ENCODE peak calls at places on chromosomes 1 and 21, in seven cellular contexts. C, X, P, D, E, V and K are unnamed samples.

GRCh38 chr1:203038217-203038741 is 12.0 kb downstream of the PPFIA4 start:
- DNase-seq in C (no peak), X (peak; percentile 65), P (peak; percentile 70), D (no peak), E (no peak), V (no peak), K (no peak)

GRCh38 chr1:203521812-203522211 is 27.9 kb downstream of the OPTC start:
- DNase-seq in C (no peak), X (no peak), P (no peak), D (no peak), E (no peak), V (no peak), K (no peak)

GRCh38 chr1:205270764-205271163 is 43.0 kb downstream of the TMCC2 start:
- DNase-seq in C (no peak), X (no peak), P (no peak), D (no peak), E (no peak), V (no peak), K (no peak)

GRCh38 chr1:225882008-225882698 is at the start of gene TMEM63A:
- DNase-seq in C (peak; percentile 96), X (peak; percentile 90), P (peak; percentile 96), D (peak; percentile 83), E (peak; percentile 95), V (peak; percentile 94), K (peak; percentile 96)

GRCh38 chr1:22772054-22772453 is 61.4 kb downstream of the EPHB2 start:
- DNase-seq in C (no peak), X (no peak), P (no peak), D (no peak), E (peak; percentile 92), V (no peak), K (no peak)

GRCh38 chr1:6007318-6008083 is 15.3 kb upstream of the NPHP4 start:
- DNase-seq in C (peak; percentile 22), X (peak; percentile 72), P (no peak), D (no peak), E (no peak), V (peak; percentile 5), K (no peak)

GRCh38 chr1:229203030-229203751 is 67.7 kb upstream of the RAB4A start:
- DNase-seq in C (no peak), X (peak; percentile 90), P (no peak), D (peak; percentile 55), E (no peak), V (peak; percentile 88), K (peak; percentile 90)

GRCh38 chr21:44875341-44875740 is 1.9 kb upstream of the PTTG1IP start:
- DNase-seq in C (no peak), X (peak; percentile 63), P (no peak), D (no peak), E (no peak), V (no peak), K (no peak)

GRCh38 chr1:47675721-47676120 is 237.9 kb downstream of the FOXD2 start:
- DNase-seq in C (no peak), X (no peak), P (no peak), D (no peak), E (no peak), V (no peak), K (no peak)

GRCh38 chr1:8667869-8668595 is 149.4 kb downstream of the RERE start:
- DNase-seq in C (no peak), X (peak; percentile 43), P (no peak), D (no peak), E (peak; percentile 28), V (no peak), K (no peak)

GRCh38 chr1:53326598-53327182 is 1.2 kb downstream of the LRP8 start:
- DNase-seq in C (peak; percentile 54), X (no peak), P (no peak), D (peak; percentile 39), E (no peak), V (no peak), K (peak; percentile 82)

GRCh38 chr21:34602061-34602460 is 12.9 kb downstream of the RCAN1 start:
- DNase-seq in C (no peak), X (no peak), P (no peak), D (no peak), E (no peak), V (no peak), K (no peak)

GRCh38 chr1:166925791-166926483 is 49.4 kb downstream of the ILDR2 start:
- DNase-seq in C (no peak), X (peak; percentile 53), P (no peak), D (no peak), E (peak; percentile 7), V (no peak), K (peak; percentile 46)

GRCh38 chr1:32919811-32920733 is 18.9 kb upstream of the TMEM54 start:
- DNase-seq in C (no peak), X (peak; percentile 66), P (no peak), D (no peak), E (no peak), V (no peak), K (no peak)

GRCh38 chr1:181105134-181106021 is 16.9 kb downstream of the IER5 start:
- DNase-seq in C (peak; percentile 97), X (peak; percentile 95), P (peak; percentile 97), D (peak; percentile 94), E (peak; percentile 96), V (peak; percentile 89), K (peak; percentile 97)

GRCh38 chr1:85579619-85580018 is 942 bp upstream of the CCN1 start:
- DNase-seq in C (no peak), X (peak; percentile 82), P (peak; percentile 36), D (peak; percentile 57), E (peak; percentile 52), V (peak; percentile 45), K (peak; percentile 60)

GRCh38 chr1:47985001-47985400 is 12.2 kb downstream of the TRABD2B start:
- DNase-seq in C (no peak), X (no peak), P (no peak), D (no peak), E (no peak), V (no peak), K (no peak)

DNA sequence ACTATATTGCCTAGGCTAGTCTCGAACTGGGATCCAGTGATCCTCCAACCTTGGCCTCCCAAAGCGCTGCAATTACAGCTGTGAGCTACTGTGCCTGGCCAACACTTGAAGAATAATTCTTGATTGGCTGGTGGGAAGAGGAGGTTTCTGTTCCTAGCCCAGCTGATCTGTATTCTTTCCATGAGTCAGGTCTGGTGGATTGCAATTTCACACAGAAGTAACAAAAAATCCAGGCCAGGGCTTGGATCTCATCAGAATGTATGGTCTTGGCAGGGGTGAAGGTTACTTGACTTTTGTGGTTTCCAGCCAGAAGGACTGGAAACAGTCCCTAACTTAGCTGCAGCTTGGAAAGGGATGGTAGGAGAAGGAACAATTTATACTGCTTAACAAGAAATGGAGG is 5.1 kb upstream of the HP1BP3 start:
- DNase-seq in C (no peak), X (peak; percentile 95), P (no peak), D (no peak), E (no peak), V (no peak), K (no peak)
- TF ChIP-seq CTCF in C (no peak), X (no peak), P (no peak), D (no peak), E (no peak), V (no peak), K (no peak)

GRCh38 chr1:45536886-45537285 is 13.7 kb upstream of the AKR1A1 start:
- DNase-seq in C (no peak), X (no peak), P (no peak), D (no peak), E (no peak), V (no peak), K (no peak)

GRCh38 chr1:45530632-45531135 is 9.0 kb upstream of the PRDX1 start:
- DNase-seq in C (no peak), X (no peak), P (no peak), D (no peak), E (no peak), V (no peak), K (no peak)

GRCh38 chr1:45535988-45536766 is 14.4 kb upstream of the AKR1A1 start:
- DNase-seq in C (no peak), X (no peak), P (no peak), D (no peak), E (no peak), V (no peak), K (no peak)
- TF ChIP-seq CTCF in C (no peak), X (no peak), P (no peak), D (no peak), E (no peak), V (no peak), K (no peak)

GRCh38 chr1:201946224-201946908 is at the start of gene LMOD1:
- DNase-seq in C (peak; percentile 81), X (peak; percentile 92), P (peak; percentile 80), D (peak; percentile 72), E (peak; percentile 99), V (peak; percentile 91), K (peak; percentile 95)

GRCh38 chr1:201949491-201949890 is 3.1 kb upstream of the LMOD1 start:
- DNase-seq in C (no peak), X (no peak), P (no peak), D (no peak), E (peak; percentile 4), V (no peak), K (no peak)

GRCh38 chr1:201945157-201945556 is 1.2 kb downstream of the LMOD1 start:
- DNase-seq in C (no peak), X (no peak), P (no peak), D (no peak), E (no peak), V (peak; percentile 28), K (peak; percentile 56)

GRCh38 chr1:201945863-201946223 is 505 bp downstream of the LMOD1 start:
- DNase-seq in C (no peak), X (no peak), P (no peak), D (no peak), E (no peak), V (no peak), K (no peak)

GRCh38 chr1:201947697-201948008 is 1.3 kb upstream of the LMOD1 start:
- DNase-seq in C (no peak), X (no peak), P (no peak), D (no peak), E (no peak), V (no peak), K (no peak)
- TF ChIP-seq CTCF in C (no peak), X (no peak), P (no peak), D (no peak), E (no peak), V (no peak), K (no peak)

GRCh38 chr1:152461544-152461943 is 47.5 kb upstream of the CRNN start:
- DNase-seq in C (no peak), X (peak; percentile 82), P (peak; percentile 18), D (peak; percentile 68), E (peak; percentile 50), V (peak; percentile 27), K (peak; percentile 23)
- TF ChIP-seq CTCF in C (peak; percentile 58), X (peak; percentile 71), P (peak; percentile 69), D (peak; percentile 83), E (peak; percentile 64), V (peak; percentile 44), K (peak; percentile 41)